ENCODE peak calls at places on chromosome 3, in four cellular contexts. One of them, this sample, is unnamed.

GRCh38 chr3:109187390-109187789 is 50.9 kb downstream of the C3orf85 start:
- DNase-seq in K562: no peak
- DNase-seq in A549: no peak
- DNase-seq in HepG2: no peak
- DNase-seq in this sample: no peak

GRCh38 chr3:192090586-192090985 is 629.6 kb downstream of the PYDC2 start:
- DNase-seq in K562: no peak
- DNase-seq in A549: no peak
- DNase-seq in HepG2: peak; percentile 19
- DNase-seq in this sample: no peak

GRCh38 chr3:177673105-177673804 is 476.0 kb upstream of the TBL1XR1 start:
- DNase-seq in K562: peak; percentile 53
- DNase-seq in A549: peak; percentile 16
- DNase-seq in HepG2: no peak
- DNase-seq in this sample: no peak

GRCh38 chr3:11556851-11557644 is 86.7 kb downstream of the VGLL4 start:
- DNase-seq in K562: no peak
- DNase-seq in A549: no peak
- DNase-seq in HepG2: no peak
- DNase-seq in this sample: no peak

GRCh38 chr3:72660270-72661114 is 187.8 kb downstream of the SHQ1 start:
- DNase-seq in K562: no peak
- DNase-seq in A549: no peak
- DNase-seq in HepG2: no peak
- DNase-seq in this sample: no peak

GRCh38 chr3:9125278-9125951 is 124.0 kb downstream of the SRGAP3 start:
- DNase-seq in K562: no peak
- DNase-seq in A549: no peak
- DNase-seq in HepG2: no peak
- DNase-seq in this sample: no peak

GRCh38 chr3:29099296-29099695 is 181.6 kb upstream of the RBMS3 start:
- DNase-seq in K562: no peak
- DNase-seq in A549: no peak
- DNase-seq in HepG2: no peak
- DNase-seq in this sample: no peak

GRCh38 chr3:138861755-138862333 is 27.1 kb upstream of the PIK3CB start:
- DNase-seq in K562: no peak
- DNase-seq in A549: peak; percentile 10
- DNase-seq in HepG2: no peak
- DNase-seq in this sample: no peak

GRCh38 chr3:146590521-146590920 is 14.6 kb downstream of the PLSCR5 start:
- DNase-seq in K562: no peak
- DNase-seq in A549: no peak
- DNase-seq in HepG2: no peak
- DNase-seq in this sample: no peak

GRCh38 chr3:77081240-77081661 is 41.4 kb downstream of the ROBO2 start:
- DNase-seq in K562: no peak
- DNase-seq in A549: no peak
- DNase-seq in HepG2: no peak
- DNase-seq in this sample: no peak

GRCh38 chr3:79161941-79162340 is 605.9 kb downstream of the ROBO1 start:
- DNase-seq in K562: no peak
- DNase-seq in A549: no peak
- DNase-seq in HepG2: no peak
- DNase-seq in this sample: no peak

GRCh38 chr3:64417816-64418215 is 192.6 kb upstream of the PRICKLE2 start:
- DNase-seq in K562: no peak
- DNase-seq in A549: no peak
- DNase-seq in HepG2: no peak
- DNase-seq in this sample: peak; percentile 33

GRCh38 chr3:28103871-28104270 is 137.5 kb upstream of the CMC1 start:
- DNase-seq in K562: no peak
- DNase-seq in A549: no peak
- DNase-seq in HepG2: no peak
- DNase-seq in this sample: no peak

GRCh38 chr3:57911588-57911987 is 96.6 kb upstream of the FLNB start:
- DNase-seq in K562: no peak
- DNase-seq in A549: no peak
- DNase-seq in HepG2: peak; percentile 15
- DNase-seq in this sample: no peak

GRCh38 chr3:134197681-134198261 is 52.9 kb downstream of the RYK start:
- DNase-seq in K562: peak; percentile 49
- DNase-seq in A549: peak; percentile 44
- DNase-seq in HepG2: peak; percentile 48
- DNase-seq in this sample: peak; percentile 24

GRCh38 chr3:182201769-182202168 is 490.0 kb downstream of the SOX2 start:
- DNase-seq in K562: no peak
- DNase-seq in A549: no peak
- DNase-seq in HepG2: no peak
- DNase-seq in this sample: no peak

GRCh38 chr3:58441514-58442450 is 8.2 kb upstream of the PDHB start:
- DNase-seq in K562: no peak
- DNase-seq in A549: no peak
- DNase-seq in HepG2: no peak
- DNase-seq in this sample: no peak

GRCh38 chr3:123129052-123129451 is 62.2 kb downstream of the PDIA5 start:
- DNase-seq in K562: no peak
- DNase-seq in A549: no peak
- DNase-seq in HepG2: no peak
- DNase-seq in this sample: no peak

GRCh38 chr3:44076221-44076829 is 165.4 kb upstream of the TOPAZ1 start:
- DNase-seq in K562: no peak
- DNase-seq in A549: no peak
- DNase-seq in HepG2: no peak
- DNase-seq in this sample: no peak

GRCh38 chr3:52090131-52090548 is 33.8 kb upstream of the DUSP7 start:
- DNase-seq in K562: no peak
- DNase-seq in A549: no peak
- DNase-seq in HepG2: no peak
- DNase-seq in this sample: no peak

GRCh38 chr3:73624363-73625123 is at the start of gene PDZRN3:
- DNase-seq in K562: no peak
- DNase-seq in A549: no peak
- DNase-seq in HepG2: no peak
- DNase-seq in this sample: no peak

GRCh38 chr3:140377644-140378043 is 300.2 kb upstream of the TRIM42 start:
- DNase-seq in K562: no peak
- DNase-seq in A549: no peak
- DNase-seq in HepG2: no peak
- DNase-seq in this sample: no peak

GRCh38 chr3:175179055-175179454 is 319.9 kb downstream of the NAALADL2 start:
- DNase-seq in K562: no peak
- DNase-seq in A549: peak; percentile 31
- DNase-seq in HepG2: no peak
- DNase-seq in this sample: no peak

GRCh38 chr3:115615001-115615447 is 8.3 kb upstream of the GAP43 start:
- DNase-seq in K562: no peak
- DNase-seq in A549: no peak
- DNase-seq in HepG2: peak; percentile 52
- DNase-seq in this sample: no peak

GRCh38 chr3:48077835-48078234 is 61.6 kb upstream of the MAP4 start:
- DNase-seq in K562: no peak
- DNase-seq in A549: no peak
- DNase-seq in HepG2: no peak
- DNase-seq in this sample: no peak

GRCh38 chr3:136838641-136839555 is 20.0 kb downstream of the SLC35G2 start:
- DNase-seq in K562: peak; percentile 60
- DNase-seq in A549: no peak
- DNase-seq in HepG2: no peak
- DNase-seq in this sample: no peak

GRCh38 chr3:64488938-64489337 is 198.9 kb downstream of the ADAMTS9 start:
- DNase-seq in K562: no peak
- DNase-seq in A549: no peak
- DNase-seq in HepG2: no peak
- DNase-seq in this sample: no peak

GRCh38 chr3:111639316-111639715 is 44.2 kb upstream of the ZBED2 start:
- DNase-seq in K562: no peak
- DNase-seq in A549: no peak
- DNase-seq in HepG2: no peak
- DNase-seq in this sample: no peak

GRCh38 chr3:30826381-30827061 is 67.9 kb downstream of the GADL1 start:
- DNase-seq in K562: no peak
- DNase-seq in A549: no peak
- DNase-seq in HepG2: no peak
- DNase-seq in this sample: no peak

GRCh38 chr3:45582407-45582806 is 12.1 kb upstream of the LIMD1 start:
- DNase-seq in K562: no peak
- DNase-seq in A549: no peak
- DNase-seq in HepG2: no peak
- DNase-seq in this sample: no peak
- H3K4me2 ChIP-seq in K562: no peak overlapping the region
- H3K4me2 ChIP-seq in A549: no peak overlapping the region
- H3K4me2 ChIP-seq in HepG2: no peak overlapping the region
- H3K4me2 ChIP-seq in this sample: no peak overlapping the region

GRCh38 chr3:25453521-25454410 is 25.7 kb downstream of the RARB start:
- DNase-seq in K562: no peak
- DNase-seq in A549: no peak
- DNase-seq in HepG2: no peak
- DNase-seq in this sample: no peak
- TF ChIP-seq ESRRA in K562: no peak
- TF ChIP-seq ESRRA in A549: no peak
- TF ChIP-seq ESRRA in HepG2: no peak
- TF ChIP-seq ESRRA in this sample: no peak

GRCh38 chr3:149367021-149367840 is 10.2 kb downstream of the TM4SF1 start:
- DNase-seq in K562: no peak
- DNase-seq in A549: peak; percentile 95
- DNase-seq in HepG2: peak; percentile 88
- DNase-seq in this sample: no peak
- H3K4me2 ChIP-seq in K562: no peak overlapping the region
- H3K4me2 ChIP-seq in A549: peak overlapping the region; percentile 91
- H3K4me2 ChIP-seq in HepG2: peak overlapping the region; percentile 27
- H3K4me2 ChIP-seq in this sample: no peak overlapping the region

GRCh38 chr3:31917303-31917903 is 63.7 kb downstream of the OSBPL10 start:
- DNase-seq in K562: no peak
- DNase-seq in A549: no peak
- DNase-seq in HepG2: no peak
- DNase-seq in this sample: peak; percentile 15
- TF ChIP-seq ESRRA in K562: no peak
- TF ChIP-seq ESRRA in A549: no peak
- TF ChIP-seq ESRRA in HepG2: no peak
- TF ChIP-seq ESRRA in this sample: no peak

DNA sequence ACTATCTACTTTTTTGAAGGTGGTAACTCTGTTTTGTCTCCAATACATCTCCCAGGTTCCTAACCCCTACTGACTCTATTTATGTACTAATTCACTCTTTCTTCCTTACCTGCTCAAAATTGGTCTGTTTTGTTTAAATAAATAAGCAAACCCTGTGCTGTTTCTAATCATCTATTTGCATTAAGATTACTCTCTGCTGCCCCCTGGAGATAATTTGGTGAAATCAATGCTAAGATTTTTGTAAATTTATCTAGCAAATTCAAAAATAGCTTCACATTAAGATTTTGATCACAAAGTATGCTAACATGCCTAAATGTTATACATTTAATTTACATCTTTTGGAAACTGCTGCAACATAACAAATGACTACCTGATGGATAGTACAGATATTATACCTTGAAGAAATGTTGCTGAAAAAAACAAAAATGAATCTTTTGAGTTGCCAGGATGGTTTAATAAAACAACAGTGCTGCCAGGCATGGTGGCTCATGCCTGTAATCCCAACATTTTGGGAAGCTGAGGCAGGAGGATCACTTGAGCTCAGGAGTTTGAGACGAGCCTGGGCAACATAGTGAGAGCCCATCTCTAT is 4.4 kb upstream of the CD200R1 start:
- DNase-seq in K562: peak; percentile 9
- DNase-seq in A549: peak; percentile 42
- DNase-seq in HepG2: peak; percentile 14
- DNase-seq in this sample: no peak
- H3K4me2 ChIP-seq in K562: no peak overlapping the region
- H3K4me2 ChIP-seq in A549: no peak overlapping the region
- H3K4me2 ChIP-seq in HepG2: no peak overlapping the region
- H3K4me2 ChIP-seq in this sample: no peak overlapping the region

This sample was measured in GM12878.